ENCODE peak calls at places on chromosomes 16 and 17, in eight cellular contexts. One of them, this sample, is unnamed.

GRCh38 chr16:47503936-47504335 is 42.8 kb downstream of the PHKB start:
- DNase-seq in right lobe of liver: no peak
- DNase-seq in heart right ventricle: no peak
- DNase-seq in GM23338: no peak
- DNase-seq in fibroblast of lung: peak; percentile 55
- DNase-seq in PC-9: no peak
- DNase-seq in colonic mucosa: no peak
- DNase-seq in uterus: no peak
- DNase-seq in this sample: no peak

GRCh38 chr17:82443465-82444283 is 6.9 kb downstream of the CYBC1 start:
- DNase-seq in fibroblast of lung: no peak
- DNase-seq in GM23338: no peak
- DNase-seq in PC-9: no peak
- DNase-seq in heart right ventricle: no peak
- DNase-seq in colonic mucosa: no peak
- DNase-seq in uterus: no peak
- DNase-seq in right lobe of liver: peak; percentile 86
- DNase-seq in this sample: no peak

GRCh38 chr17:7419833-7420610 is at the start of gene SPEM1:
- DNase-seq in fibroblast of lung: no peak
- DNase-seq in heart right ventricle: no peak
- DNase-seq in PC-9: no peak
- DNase-seq in uterus: no peak
- DNase-seq in right lobe of liver: no peak
- DNase-seq in colonic mucosa: no peak
- DNase-seq in GM23338: peak; percentile 58
- DNase-seq in this sample: no peak

GRCh38 chr16:2086136-2086742 is 38.5 kb downstream of the TSC2 start:
- DNase-seq in PC-9: no peak
- DNase-seq in uterus: no peak
- DNase-seq in GM23338: no peak
- DNase-seq in colonic mucosa: no peak
- DNase-seq in right lobe of liver: no peak
- DNase-seq in fibroblast of lung: no peak
- DNase-seq in heart right ventricle: no peak
- DNase-seq in this sample: no peak

GRCh38 chr16:9846362-9847099 is 335.7 kb downstream of the GRIN2A start:
- DNase-seq in uterus: no peak
- DNase-seq in colonic mucosa: no peak
- DNase-seq in PC-9: no peak
- DNase-seq in heart right ventricle: no peak
- DNase-seq in fibroblast of lung: no peak
- DNase-seq in GM23338: no peak
- DNase-seq in right lobe of liver: no peak
- DNase-seq in this sample: no peak

GRCh38 chr16:47258874-47259461 is 115.2 kb upstream of the NETO2 start:
- DNase-seq in colonic mucosa: no peak
- DNase-seq in PC-9: no peak
- DNase-seq in GM23338: peak; percentile 71
- DNase-seq in uterus: no peak
- DNase-seq in right lobe of liver: no peak
- DNase-seq in fibroblast of lung: peak; percentile 6
- DNase-seq in heart right ventricle: no peak
- DNase-seq in this sample: no peak

GRCh38 chr17:76585649-76586593 is at the start of gene ST6GALNAC2:
- DNase-seq in heart right ventricle: peak; percentile 69
- DNase-seq in right lobe of liver: peak; percentile 81
- DNase-seq in GM23338: peak; percentile 56
- DNase-seq in colonic mucosa: peak; percentile 75
- DNase-seq in PC-9: peak; percentile 59
- DNase-seq in uterus: peak; percentile 42
- DNase-seq in fibroblast of lung: peak; percentile 40
- DNase-seq in this sample: no peak

GRCh38 chr16:58331024-58331707 is 36.3 kb upstream of the PRSS54 start:
- DNase-seq in PC-9: no peak
- DNase-seq in GM23338: peak; percentile 89
- DNase-seq in fibroblast of lung: peak; percentile 8
- DNase-seq in colonic mucosa: no peak
- DNase-seq in heart right ventricle: no peak
- DNase-seq in uterus: no peak
- DNase-seq in right lobe of liver: no peak
- DNase-seq in this sample: no peak

GRCh38 chr16:67562918-67563707 is 787 bp downstream of the CTCF start:
- DNase-seq in PC-9: no peak
- DNase-seq in uterus: peak; percentile 61
- DNase-seq in fibroblast of lung: peak; percentile 57
- DNase-seq in heart right ventricle: peak; percentile 73
- DNase-seq in right lobe of liver: peak; percentile 69
- DNase-seq in GM23338: peak; percentile 74
- DNase-seq in colonic mucosa: peak; percentile 60
- DNase-seq in this sample: no peak

GRCh38 chr17:80774146-80774545 is 217.5 kb upstream of the CHMP6 start:
- DNase-seq in colonic mucosa: no peak
- DNase-seq in right lobe of liver: no peak
- DNase-seq in heart right ventricle: no peak
- DNase-seq in fibroblast of lung: no peak
- DNase-seq in uterus: no peak
- DNase-seq in GM23338: no peak
- DNase-seq in PC-9: no peak
- DNase-seq in this sample: no peak

GRCh38 chr16:55255890-55256289 is 68.1 kb upstream of the IRX6 start:
- DNase-seq in GM23338: no peak
- DNase-seq in right lobe of liver: no peak
- DNase-seq in PC-9: no peak
- DNase-seq in colonic mucosa: no peak
- DNase-seq in uterus: no peak
- DNase-seq in heart right ventricle: no peak
- DNase-seq in fibroblast of lung: no peak
- DNase-seq in this sample: no peak

GRCh38 chr16:55663770-55664677 is 8.2 kb downstream of the SLC6A2 start:
- DNase-seq in fibroblast of lung: no peak
- DNase-seq in heart right ventricle: no peak
- DNase-seq in uterus: no peak
- DNase-seq in right lobe of liver: no peak
- DNase-seq in GM23338: no peak
- DNase-seq in colonic mucosa: no peak
- DNase-seq in PC-9: peak; percentile 97
- DNase-seq in this sample: no peak

GRCh38 chr17:37133131-37133530 is 184.4 kb downstream of the AATF start:
- DNase-seq in right lobe of liver: no peak
- DNase-seq in PC-9: no peak
- DNase-seq in GM23338: no peak
- DNase-seq in heart right ventricle: no peak
- DNase-seq in uterus: no peak
- DNase-seq in fibroblast of lung: no peak
- DNase-seq in colonic mucosa: no peak
- DNase-seq in this sample: no peak

GRCh38 chr17:82003411-82004381 is 19.0 kb downstream of the CENPX start:
- DNase-seq in uterus: peak; percentile 87
- DNase-seq in fibroblast of lung: peak; percentile 96
- DNase-seq in PC-9: peak; percentile 80
- DNase-seq in GM23338: no peak
- DNase-seq in heart right ventricle: peak; percentile 48
- DNase-seq in right lobe of liver: no peak
- DNase-seq in colonic mucosa: no peak
- DNase-seq in this sample: peak; percentile 52

GRCh38 chr17:14301279-14301760 is 439 bp downstream of the HS3ST3B1 start:
- DNase-seq in GM23338: peak; percentile 53
- DNase-seq in right lobe of liver: no peak
- DNase-seq in heart right ventricle: no peak
- DNase-seq in fibroblast of lung: peak; percentile 42
- DNase-seq in uterus: no peak
- DNase-seq in PC-9: no peak
- DNase-seq in colonic mucosa: no peak
- DNase-seq in this sample: no peak

DNA sequence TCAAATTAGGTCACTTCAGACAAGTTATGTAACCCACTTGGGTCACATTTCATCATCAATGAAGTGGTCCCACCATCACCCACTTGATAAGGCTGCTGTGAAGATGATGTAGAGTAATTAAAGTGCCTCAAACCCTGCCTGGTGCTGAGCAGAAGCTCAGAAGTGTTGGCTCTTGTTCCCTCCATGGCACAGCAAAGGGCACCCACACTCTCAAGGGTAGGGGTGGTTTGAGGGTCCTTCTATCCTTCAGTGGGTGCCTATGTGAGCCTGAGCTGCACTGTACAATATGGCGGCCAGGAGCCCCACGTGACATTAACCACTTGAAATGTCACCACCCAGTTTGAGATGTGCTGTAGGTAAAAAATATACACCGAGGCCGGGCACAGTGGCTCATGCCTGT is 71.5 kb downstream of the CYTH1 start:
- DNase-seq in fibroblast of lung: no peak
- DNase-seq in PC-9: no peak
- DNase-seq in heart right ventricle: no peak
- DNase-seq in right lobe of liver: no peak
- DNase-seq in colonic mucosa: no peak
- DNase-seq in GM23338: no peak
- DNase-seq in uterus: no peak
- DNase-seq in this sample: no peak
- H3K4me3 ChIP-seq in fibroblast of lung: no peak overlapping the region
- H3K4me3 ChIP-seq in PC-9: no peak overlapping the region
- H3K4me3 ChIP-seq in heart right ventricle: no peak overlapping the region
- H3K4me3 ChIP-seq in right lobe of liver: no peak overlapping the region
- H3K4me3 ChIP-seq in colonic mucosa: no peak overlapping the region
- H3K4me3 ChIP-seq in GM23338: no peak overlapping the region
- H3K4me3 ChIP-seq in uterus: no peak overlapping the region
- H3K4me3 ChIP-seq in this sample: no peak overlapping the region

DNA sequence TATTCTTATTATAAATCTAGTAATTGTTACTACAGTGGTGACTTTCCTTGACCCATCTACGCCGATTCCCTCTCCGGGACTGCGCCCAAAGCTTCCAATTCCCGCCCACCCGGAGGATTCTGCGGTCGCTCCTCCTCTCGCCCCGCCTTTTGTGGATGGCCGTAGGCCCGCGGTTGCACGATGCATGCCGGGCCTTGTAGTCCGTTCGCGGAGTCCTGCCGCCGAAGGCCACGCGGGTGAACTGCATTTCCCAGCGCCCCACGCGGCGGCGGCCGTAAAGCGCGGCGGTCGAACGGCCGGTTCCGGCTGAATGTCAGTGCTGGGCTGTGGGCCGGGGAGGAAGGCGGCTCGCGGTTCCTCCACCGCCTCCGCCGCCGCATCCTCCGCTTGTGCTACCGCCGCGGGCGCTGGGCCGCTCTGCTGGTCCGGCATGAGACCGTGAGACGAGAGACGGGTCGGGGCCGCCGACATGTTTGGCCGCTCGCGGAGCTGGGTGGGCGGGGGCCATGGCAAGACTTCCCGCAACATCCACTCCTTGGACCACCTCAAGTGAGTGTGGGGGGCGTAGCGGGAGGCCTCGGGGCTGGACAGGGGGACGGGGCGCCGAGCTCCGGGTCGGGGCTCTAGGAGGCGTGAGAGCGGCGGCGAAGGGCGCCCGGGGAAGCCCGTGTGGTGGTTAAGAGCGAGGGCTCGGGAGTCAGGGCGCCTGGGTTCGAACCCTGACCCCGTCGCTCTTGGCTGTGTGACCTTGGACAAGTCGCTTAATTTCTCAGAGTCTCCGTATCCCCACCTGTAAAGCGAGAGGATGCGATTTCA is at the start of gene CLEC16A:
- DNase-seq in GM23338: peak; percentile 98
- DNase-seq in right lobe of liver: peak; percentile 99
- DNase-seq in PC-9: peak; percentile 87
- DNase-seq in heart right ventricle: peak; percentile 99
- DNase-seq in colonic mucosa: peak; percentile 98
- DNase-seq in fibroblast of lung: peak; percentile 95
- DNase-seq in uterus: peak; percentile 99
- DNase-seq in this sample: peak; percentile 57
- TF ChIP-seq CTCF in GM23338: no peak
- TF ChIP-seq CTCF in right lobe of liver: no peak
- TF ChIP-seq CTCF in PC-9: peak; percentile 29
- TF ChIP-seq CTCF in heart right ventricle: no peak
- TF ChIP-seq CTCF in colonic mucosa: no peak
- TF ChIP-seq CTCF in fibroblast of lung: no peak
- TF ChIP-seq CTCF in uterus: peak; percentile 50
- TF ChIP-seq CTCF in this sample: no peak

GRCh38 chr16:69565611-69566436 is at the start of gene NFAT5:
- DNase-seq in PC-9: peak; percentile 67
- DNase-seq in colonic mucosa: peak; percentile 89
- DNase-seq in heart right ventricle: peak; percentile 88
- DNase-seq in uterus: peak; percentile 94
- DNase-seq in fibroblast of lung: peak; percentile 80
- DNase-seq in right lobe of liver: peak; percentile 92
- DNase-seq in GM23338: peak; percentile 93
- DNase-seq in this sample: no peak

GRCh38 chr16:69564845-69565610 is 738 bp upstream of the NFAT5 start:
- DNase-seq in uterus: no peak
- DNase-seq in right lobe of liver: no peak
- DNase-seq in PC-9: no peak
- DNase-seq in GM23338: peak; percentile 12
- DNase-seq in fibroblast of lung: peak; percentile 13
- DNase-seq in heart right ventricle: no peak
- DNase-seq in colonic mucosa: no peak
- DNase-seq in this sample: no peak

GRCh38 chr16:69562818-69563217 is 2.9 kb upstream of the NFAT5 start:
- DNase-seq in GM23338: no peak
- DNase-seq in right lobe of liver: no peak
- DNase-seq in uterus: no peak
- DNase-seq in fibroblast of lung: no peak
- DNase-seq in heart right ventricle: no peak
- DNase-seq in colonic mucosa: no peak
- DNase-seq in PC-9: no peak
- DNase-seq in this sample: no peak

GRCh38 chr16:69561901-69562300 is 3.9 kb upstream of the NFAT5 start:
- DNase-seq in heart right ventricle: no peak
- DNase-seq in fibroblast of lung: no peak
- DNase-seq in right lobe of liver: no peak
- DNase-seq in GM23338: no peak
- DNase-seq in uterus: no peak
- DNase-seq in colonic mucosa: no peak
- DNase-seq in PC-9: peak; percentile 58
- DNase-seq in this sample: no peak

GRCh38 chr16:69563605-69564580 is 1.9 kb upstream of the NFAT5 start:
- DNase-seq in PC-9: peak; percentile 71
- DNase-seq in GM23338: peak; percentile 83
- DNase-seq in right lobe of liver: no peak
- DNase-seq in fibroblast of lung: peak; percentile 22
- DNase-seq in heart right ventricle: no peak
- DNase-seq in colonic mucosa: peak; percentile 22
- DNase-seq in uterus: no peak
- DNase-seq in this sample: no peak
- H3K4me3 ChIP-seq in PC-9: peak overlapping the region; percentile 79
- H3K4me3 ChIP-seq in GM23338: peak overlapping the region; percentile 79
- H3K4me3 ChIP-seq in right lobe of liver: no peak overlapping the region
- H3K4me3 ChIP-seq in fibroblast of lung: no peak overlapping the region
- H3K4me3 ChIP-seq in heart right ventricle: peak overlapping the region; percentile 75
- H3K4me3 ChIP-seq in colonic mucosa: no peak overlapping the region
- H3K4me3 ChIP-seq in uterus: peak overlapping the region; percentile 99
- H3K4me3 ChIP-seq in this sample: no peak overlapping the region

DNA sequence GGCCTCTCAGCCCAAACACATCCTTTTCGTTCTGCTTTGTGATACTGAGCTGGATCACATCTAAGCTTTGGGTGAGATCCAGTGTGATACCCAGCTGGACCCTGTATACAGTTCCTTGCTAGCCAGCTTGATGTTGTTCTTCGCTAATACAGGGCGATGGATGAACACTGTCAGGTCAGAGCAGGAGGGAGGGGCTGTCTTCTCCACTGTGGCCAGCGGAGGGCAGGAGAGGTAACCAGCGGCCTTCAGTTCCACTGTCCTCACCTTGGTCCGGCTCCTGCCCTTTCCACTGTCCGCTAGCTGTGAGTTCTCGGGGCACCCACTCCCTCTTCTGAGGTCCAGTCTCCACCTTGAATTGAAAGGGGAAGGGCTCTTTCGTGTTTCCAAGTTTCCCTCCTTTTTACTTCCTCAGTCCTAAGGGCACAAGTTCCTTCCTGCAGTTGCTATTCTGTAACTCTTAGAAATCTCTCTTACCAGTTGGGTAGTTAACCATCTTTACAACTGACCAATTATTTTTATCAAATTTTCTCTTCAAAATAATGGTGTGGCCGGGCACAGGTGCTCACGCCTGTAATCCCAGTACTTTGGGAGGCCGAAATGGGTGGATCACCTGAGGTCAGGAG is 3.0 kb upstream of the ZNF213 start:
- DNase-seq in PC-9: no peak
- DNase-seq in right lobe of liver: no peak
- DNase-seq in uterus: no peak
- DNase-seq in fibroblast of lung: peak; percentile 25
- DNase-seq in GM23338: peak; percentile 90
- DNase-seq in colonic mucosa: peak; percentile 44
- DNase-seq in heart right ventricle: no peak
- DNase-seq in this sample: no peak
- TF ChIP-seq CTCF in PC-9: peak; percentile 67
- TF ChIP-seq CTCF in right lobe of liver: peak; percentile 49
- TF ChIP-seq CTCF in uterus: peak; percentile 36
- TF ChIP-seq CTCF in fibroblast of lung: peak; percentile 50
- TF ChIP-seq CTCF in GM23338: peak; percentile 82
- TF ChIP-seq CTCF in colonic mucosa: peak; percentile 31
- TF ChIP-seq CTCF in heart right ventricle: peak; percentile 29
- TF ChIP-seq CTCF in this sample: peak; percentile 63